ENCODE peak calls at places on chromosomes 13 and 19, in five cellular contexts. N is HepG2, Z is H9, P is hepatocyte, G is fibroblast of lung. S is an unnamed sample.

GRCh38 chr13:100209857-100210580 is 121.1 kb downstream of the PCCA start:
- DNase-seq in P (no peak), G (peak; percentile 75), Z (no peak), N (no peak), S (peak; percentile 88)

GRCh38 chr19:900302-901111 is 7.2 kb downstream of the RNU6-9 start:
- DNase-seq in Z (peak; percentile 84), N (no peak), G (no peak), P (no peak), S (no peak)

GRCh38 chr13:50106559-50106958 is 91.3 kb downstream of the KCNRG start:
- DNase-seq in N (no peak), G (no peak), Z (no peak), P (no peak), S (no peak)

GRCh38 chr19:46344363-46344762 is 2.5 kb upstream of the PPP5C start:
- DNase-seq in G (no peak), P (no peak), Z (no peak), N (no peak), S (no peak)

GRCh38 chr13:109784590-109785140 is 1.7 kb downstream of the IRS2 start:
- DNase-seq in N (no peak), Z (peak; percentile 81), G (peak; percentile 69), P (peak; percentile 92), S (peak; percentile 86)

GRCh38 chr13:81247711-81248110 is 906.8 kb upstream of the SPRY2 start:
- DNase-seq in N (no peak), P (no peak), G (no peak), Z (no peak), S (no peak)

GRCh38 chr19:4910594-4911273 is 1.4 kb downstream of the UHRF1 start:
- DNase-seq in P (no peak), Z (no peak), G (peak; percentile 46), N (no peak), S (peak; percentile 68)

GRCh38 chr13:58165617-58166016 is 534.1 kb downstream of the PCDH17 start:
- DNase-seq in Z (no peak), N (no peak), P (no peak), G (no peak), S (no peak)

GRCh38 chr13:106568225-106569003 is 477 bp upstream of the ARGLU1 start:
- DNase-seq in N (peak; percentile 35), G (no peak), P (no peak), Z (no peak), S (no peak)

GRCh38 chr13:113901642-113902041 is 37.8 kb upstream of the GAS6 start:
- DNase-seq in N (no peak), P (no peak), G (no peak), Z (no peak), S (no peak)

GRCh38 chr13:57988276-57988675 is 356.7 kb downstream of the PCDH17 start:
- DNase-seq in Z (no peak), G (no peak), N (no peak), P (no peak), S (no peak)

GRCh38 chr19:29783627-29784190 is 28.1 kb upstream of the CCNE1 start:
- DNase-seq in Z (no peak), P (no peak), G (no peak), N (no peak), S (no peak)

DNA sequence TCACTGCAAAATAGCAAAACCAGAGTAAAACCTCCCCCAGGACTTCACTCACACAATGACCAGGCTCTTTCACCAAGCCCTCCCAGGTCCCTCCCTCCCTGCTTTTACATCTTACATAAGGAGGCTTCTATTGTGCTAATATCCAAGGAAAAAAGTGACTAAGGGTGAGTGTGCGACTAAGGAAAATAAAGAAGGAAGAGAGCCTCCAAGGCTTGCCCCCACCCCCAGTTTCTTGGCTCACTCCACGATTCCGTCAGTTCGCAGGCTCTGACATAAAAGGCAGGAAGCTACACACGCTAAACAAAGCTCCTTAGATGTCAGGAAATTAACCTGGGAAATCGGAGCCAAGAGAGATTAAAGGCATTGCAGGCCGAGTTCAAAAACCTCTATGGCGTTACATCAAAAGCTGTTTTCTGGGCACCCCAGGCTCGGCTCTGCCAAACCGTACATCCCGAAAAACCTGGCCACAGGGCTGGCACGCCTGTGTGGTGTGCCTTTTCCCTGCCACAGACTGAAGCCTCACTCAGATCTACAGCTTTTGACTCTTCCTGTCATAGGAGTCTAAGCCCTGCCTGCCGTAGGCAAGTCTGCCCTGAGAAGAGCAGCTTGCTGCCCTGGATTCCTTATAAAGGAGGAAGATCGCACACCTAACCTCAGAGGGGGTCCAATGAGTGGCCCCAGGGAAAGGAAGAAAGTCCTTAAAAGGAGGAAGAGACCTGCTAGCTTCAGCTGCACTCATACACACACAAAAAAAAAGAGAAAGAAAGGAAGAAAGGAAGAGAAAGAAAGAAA is 67.0 kb upstream of the SERP2 start:
- DNase-seq in N (no peak), P (peak; percentile 67), Z (peak; percentile 60), G (peak; percentile 98), S (peak; percentile 95)
- H2AFZ ChIP-seq in N (no peak overlapping the region), P (peak overlapping the region; percentile 58), Z (no peak overlapping the region), G (peak overlapping the region; percentile 23), S (peak overlapping the region; percentile 20)

GRCh38 chr13:97317933-97318332 is 95.8 kb downstream of the MBNL2 start:
- DNase-seq in P (no peak), G (no peak), N (no peak), Z (no peak), S (no peak)
- H4K20me1 ChIP-seq in P (peaks cover 42% of the 10 kb centered on the region), G (no peaks in the 10 kb centered on the region), N (peaks cover 80% of the 10 kb centered on the region), Z (no peaks in the 10 kb centered on the region), S (peaks cover 7% of the 10 kb centered on the region)

DNA sequence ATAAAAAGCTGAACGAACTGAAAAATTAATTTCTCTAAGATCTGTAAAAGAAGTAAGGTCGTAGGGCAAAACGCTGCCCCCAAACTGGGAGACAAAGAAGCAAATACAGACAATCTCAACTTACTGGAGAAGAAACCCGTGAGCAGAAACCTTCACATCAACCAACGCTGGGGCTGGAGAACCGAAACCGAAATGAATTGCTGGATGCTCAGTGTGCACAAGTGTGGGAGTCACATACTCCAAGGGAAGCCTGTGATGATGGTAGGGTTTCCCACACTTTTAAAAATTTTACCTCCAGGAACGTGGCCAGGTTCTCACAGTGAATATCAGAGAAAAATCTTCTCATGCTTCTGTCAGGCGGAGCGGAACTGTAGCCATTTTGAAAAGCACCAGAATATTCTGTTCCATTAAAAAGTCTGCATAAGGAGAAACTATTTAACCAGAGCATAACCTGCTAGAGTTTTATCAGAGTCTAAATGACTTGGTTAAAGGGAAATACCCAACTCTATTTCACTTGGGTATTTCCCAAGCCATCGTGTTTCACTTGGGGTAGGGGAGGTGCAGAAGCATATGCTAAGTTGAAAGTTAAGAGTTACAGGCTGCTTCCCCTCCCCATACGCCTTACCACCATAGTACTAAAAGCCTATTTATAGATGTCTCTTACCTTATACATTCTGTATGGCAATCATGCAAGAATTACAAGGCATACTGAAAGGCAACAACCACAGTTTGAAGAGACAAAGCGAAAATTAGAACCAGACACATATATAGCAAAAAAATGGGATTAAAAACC is 110.5 kb upstream of the SLITRK1 start:
- DNase-seq in Z (no peak), G (no peak), P (no peak), N (no peak), S (no peak)
- H2AFZ ChIP-seq in Z (no peak overlapping the region), G (no peak overlapping the region), P (no peak overlapping the region), N (no peak overlapping the region), S (no peak overlapping the region)

GRCh38 chr19:18857223-18857622 is 25.5 kb downstream of the UPF1 start:
- DNase-seq in G (no peak), N (no peak), Z (no peak), P (no peak), S (no peak)
- H4K20me1 ChIP-seq in G (no peaks in the 10 kb centered on the region), N (peaks cover 3% of the 10 kb centered on the region), Z (no peaks in the 10 kb centered on the region), P (peaks cover 5% of the 10 kb centered on the region), S (no peaks in the 10 kb centered on the region)

DNA sequence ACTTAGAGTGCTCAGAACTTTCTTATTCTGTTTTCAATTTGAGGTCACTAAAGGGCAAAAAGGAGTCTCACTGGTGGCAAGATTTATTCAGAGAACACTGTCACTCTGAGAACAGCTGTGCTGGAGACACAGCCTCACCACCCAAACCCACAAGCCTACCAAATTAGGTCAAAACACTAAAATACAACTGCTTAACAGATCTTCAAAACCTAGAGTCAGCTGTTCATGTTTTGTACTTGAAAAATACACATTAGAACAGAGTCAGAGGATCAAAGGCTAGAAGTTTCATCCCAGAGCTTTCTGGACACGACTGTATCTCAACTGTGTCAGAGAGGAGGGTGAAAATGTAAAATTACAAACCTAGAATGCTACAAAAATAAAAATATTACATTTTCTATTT is 89.3 kb downstream of the MIPEP start:
- DNase-seq in G (peak; percentile 86), P (no peak), N (no peak), Z (no peak), S (no peak)
- H2AFZ ChIP-seq in G (no peak overlapping the region), P (no peak overlapping the region), N (no peak overlapping the region), Z (no peak overlapping the region), S (no peak overlapping the region)

DNA sequence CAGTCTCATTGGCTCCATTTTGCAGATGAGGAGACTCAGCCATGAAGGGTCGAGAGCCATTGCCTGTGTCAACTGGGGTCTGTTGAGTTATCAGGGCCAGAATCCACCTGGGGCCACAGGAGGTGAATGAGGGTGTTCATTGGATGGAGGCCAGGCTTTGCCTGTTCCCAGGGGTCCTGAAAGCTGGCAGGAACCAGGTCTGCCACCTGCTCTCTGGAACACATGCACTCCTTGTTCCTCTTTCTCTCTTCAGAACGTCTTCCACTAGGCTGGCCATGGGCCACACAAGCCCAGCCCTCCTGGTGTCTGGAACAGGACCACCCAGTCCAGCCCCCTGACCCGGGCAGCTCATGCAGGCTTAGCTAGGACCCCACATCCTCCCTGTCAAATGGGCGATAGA is 21.1 kb downstream of the PPP1R37 start:
- DNase-seq in N (no peak), G (no peak), P (no peak), Z (no peak), S (no peak)
- H4K20me1 ChIP-seq in N (peaks cover 19% of the 10 kb centered on the region), G (no peaks in the 10 kb centered on the region), P (peaks cover 50% of the 10 kb centered on the region), Z (peaks cover 8% of the 10 kb centered on the region), S (peaks cover 12% of the 10 kb centered on the region)

GRCh38 chr19:49643466-49643865 is 1.5 kb downstream of the SCAF1 start:
- DNase-seq in P (peak; percentile 29), N (no peak), Z (no peak), G (no peak), S (peak; percentile 35)

GRCh38 chr19:49642488-49643035 is 553 bp downstream of the SCAF1 start:
- DNase-seq in P (no peak), N (no peak), G (no peak), Z (no peak), S (no peak)

GRCh38 chr19:49640113-49640898 is at the start of gene RRAS:
- DNase-seq in Z (peak; percentile 99), P (peak; percentile 100), N (peak; percentile 98), G (peak; percentile 100), S (peak; percentile 100)

GRCh38 chr19:49639401-49640112 is 386 bp downstream of the RRAS start:
- DNase-seq in G (no peak), N (no peak), P (no peak), Z (no peak), S (peak; percentile 54)

DNA sequence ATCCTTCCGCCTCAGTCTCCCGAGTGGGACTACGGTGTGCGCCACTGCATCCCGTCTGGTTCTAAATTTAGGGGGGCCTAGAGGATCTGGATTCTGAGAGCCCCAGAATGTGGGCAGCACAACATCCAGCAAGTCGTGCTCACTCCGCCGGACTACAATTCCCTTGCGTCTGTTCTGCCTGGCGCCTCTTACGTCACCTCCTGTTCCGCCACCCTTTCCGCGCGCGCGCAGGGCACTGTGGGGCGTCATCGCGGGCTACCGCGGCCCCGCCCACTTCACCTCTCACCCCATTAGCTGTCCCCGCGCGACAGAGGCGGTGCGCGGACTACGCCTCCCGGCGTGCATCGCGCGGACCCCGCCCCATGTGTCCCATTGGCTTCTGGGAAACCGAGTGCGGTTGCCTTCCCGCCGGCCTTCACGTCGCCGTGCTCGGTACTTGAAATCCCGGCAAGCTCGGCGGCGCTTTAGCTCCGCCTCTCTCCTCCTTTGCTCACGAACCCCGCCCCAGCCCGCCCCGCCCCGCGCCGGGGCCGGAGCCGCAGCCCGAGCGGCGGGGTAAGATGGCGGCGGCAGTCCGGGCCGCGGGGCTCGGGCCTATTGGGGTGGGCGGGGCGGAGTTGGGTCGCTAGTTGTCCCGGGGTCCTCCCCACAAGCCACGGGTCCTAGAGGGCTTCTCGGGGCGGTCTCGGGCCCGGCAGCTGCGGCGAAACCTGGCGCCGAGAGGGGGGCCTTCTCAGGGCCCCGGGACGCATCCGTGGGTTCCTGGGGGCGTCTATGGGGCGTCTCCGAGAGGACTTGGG is at the start of gene SCAF1:
- DNase-seq in P (peak; percentile 100), N (peak; percentile 97), G (peak; percentile 99), Z (peak; percentile 100), S (peak; percentile 100)
- H2AFZ ChIP-seq in P (peak within 1 kb of the TSS; percentile 39), N (no peak within 1 kb of the TSS), G (no peak within 1 kb of the TSS), Z (no peak within 1 kb of the TSS), S (peak within 1 kb of the TSS; percentile 67)